ENCODE peak calls at places on chromosomes 4 and X, in six cellular contexts. R is GM13977, L is GM12865, Q is sigmoid colon, P is cardiac muscle cell, C is astrocyte of the spinal cord. O is an unnamed sample.

GRCh38 chr4:153438916-153439756 is 27.0 kb upstream of the TMEM131L start:
- DNase-seq in R (peak; percentile 45), L (peak; percentile 76), Q (no peak), P (no peak), C (no peak), O (no peak)

GRCh38 chr4:1740021-1740545 is 18.8 kb downstream of the TACC3 start:
- DNase-seq in R (no peak), L (no peak), Q (no peak), P (no peak), C (no peak), O (no peak)

GRCh38 chr4:14218641-14219040 is 591.1 kb upstream of the BOD1L1 start:
- DNase-seq in R (no peak), L (no peak), Q (no peak), P (no peak), C (no peak), O (no peak)

GRCh38 chrX:3712080-3712869 is 1.2 kb downstream of the PRKX start:
- DNase-seq in R (peak; percentile 32), L (peak; percentile 33), Q (peak; percentile 58), P (peak; percentile 18), C (peak; percentile 33), O (no peak)

GRCh38 chr4:26152051-26152450 is 168.8 kb upstream of the RBPJ start:
- DNase-seq in R (no peak), L (no peak), Q (no peak), P (no peak), C (no peak), O (no peak)

GRCh38 chr4:37441231-37442061 is 196.9 kb downstream of the NWD2 start:
- DNase-seq in R (no peak), L (no peak), Q (no peak), P (no peak), C (no peak), O (no peak)

GRCh38 chr4:145507636-145508035 is 26.0 kb downstream of the SMAD1 start:
- DNase-seq in R (no peak), L (no peak), Q (no peak), P (no peak), C (peak; percentile 30), O (no peak)

GRCh38 chr4:182929296-182929695 is 12.1 kb upstream of the DCTD start:
- DNase-seq in R (no peak), L (no peak), Q (no peak), P (no peak), C (peak; percentile 73), O (no peak)

GRCh38 chrX:115038406-115038805 is 21.0 kb upstream of the IL13RA2 start:
- DNase-seq in R (no peak), L (no peak), Q (no peak), P (no peak), C (no peak), O (no peak)

GRCh38 chr4:95540227-95540626 is 8.5 kb downstream of the UNC5C start:
- DNase-seq in R (no peak), L (no peak), Q (no peak), P (peak; percentile 38), C (no peak), O (no peak)

GRCh38 chr4:153634737-153635353 is 49.2 kb upstream of the TLR2 start:
- DNase-seq in R (no peak), L (no peak), Q (no peak), P (peak; percentile 48), C (peak; percentile 39), O (no peak)

GRCh38 chrX:114924846-114925245 is 92.6 kb downstream of the IL13RA2 start:
- DNase-seq in R (no peak), L (no peak), Q (no peak), P (peak; percentile 54), C (peak; percentile 38), O (no peak)

GRCh38 chr4:139576219-139576618 is 20.2 kb upstream of the SETD7 start:
- DNase-seq in R (no peak), L (no peak), Q (no peak), P (peak; percentile 68), C (peak; percentile 58), O (no peak)

GRCh38 chrX:115214151-115214550 is 19.7 kb downstream of the LRCH2 start:
- DNase-seq in R (no peak), L (no peak), Q (no peak), P (no peak), C (no peak), O (no peak)

GRCh38 chr4:139641218-139641617 is 24.4 kb upstream of the MGST2 start:
- DNase-seq in R (no peak), L (no peak), Q (no peak), P (no peak), C (no peak), O (no peak)

GRCh38 chrX:81489987-81490386 is 288.1 kb downstream of the SH3BGRL start:
- DNase-seq in R (no peak), L (no peak), Q (no peak), P (peak; percentile 0), C (no peak), O (no peak)

GRCh38 chrX:12866451-12867377 is at the start of gene TLR7:
- DNase-seq in R (no peak), L (peak; percentile 58), Q (no peak), P (no peak), C (no peak), O (no peak)

GRCh38 chrX:54413753-54414152 is 26.5 kb upstream of the TSR2 start:
- DNase-seq in R (no peak), L (no peak), Q (no peak), P (no peak), C (no peak), O (no peak)

DNA sequence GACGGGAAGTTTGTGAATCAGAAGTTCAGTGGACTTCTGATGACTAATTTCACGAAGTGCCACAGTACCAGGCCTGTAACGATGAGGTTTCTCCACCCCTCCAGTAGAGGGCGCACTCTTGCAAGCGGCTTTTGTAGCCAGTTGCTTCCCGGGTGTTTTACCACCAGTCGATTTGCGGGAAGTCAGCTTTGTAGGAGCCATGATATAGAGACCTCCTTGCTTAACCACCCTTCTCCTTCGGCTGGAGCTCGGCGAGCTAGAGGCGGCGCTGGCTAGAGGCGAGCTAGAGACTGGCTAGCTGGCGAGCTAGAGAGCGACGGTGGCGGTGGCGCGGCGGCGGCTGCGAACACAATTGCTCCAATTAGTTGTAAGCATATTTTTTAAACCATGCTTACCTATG is 72.0 kb downstream of the IL1RAPL1 start:
- DNase-seq in R (no peak), L (peak; percentile 3), Q (no peak), P (no peak), C (no peak), O (no peak)
- TF ChIP-seq CTCF in R (peak; percentile 40), L (peak; percentile 26), Q (no peak), P (peak; percentile 10), C (peak; percentile 33), O (no peak)

DNA sequence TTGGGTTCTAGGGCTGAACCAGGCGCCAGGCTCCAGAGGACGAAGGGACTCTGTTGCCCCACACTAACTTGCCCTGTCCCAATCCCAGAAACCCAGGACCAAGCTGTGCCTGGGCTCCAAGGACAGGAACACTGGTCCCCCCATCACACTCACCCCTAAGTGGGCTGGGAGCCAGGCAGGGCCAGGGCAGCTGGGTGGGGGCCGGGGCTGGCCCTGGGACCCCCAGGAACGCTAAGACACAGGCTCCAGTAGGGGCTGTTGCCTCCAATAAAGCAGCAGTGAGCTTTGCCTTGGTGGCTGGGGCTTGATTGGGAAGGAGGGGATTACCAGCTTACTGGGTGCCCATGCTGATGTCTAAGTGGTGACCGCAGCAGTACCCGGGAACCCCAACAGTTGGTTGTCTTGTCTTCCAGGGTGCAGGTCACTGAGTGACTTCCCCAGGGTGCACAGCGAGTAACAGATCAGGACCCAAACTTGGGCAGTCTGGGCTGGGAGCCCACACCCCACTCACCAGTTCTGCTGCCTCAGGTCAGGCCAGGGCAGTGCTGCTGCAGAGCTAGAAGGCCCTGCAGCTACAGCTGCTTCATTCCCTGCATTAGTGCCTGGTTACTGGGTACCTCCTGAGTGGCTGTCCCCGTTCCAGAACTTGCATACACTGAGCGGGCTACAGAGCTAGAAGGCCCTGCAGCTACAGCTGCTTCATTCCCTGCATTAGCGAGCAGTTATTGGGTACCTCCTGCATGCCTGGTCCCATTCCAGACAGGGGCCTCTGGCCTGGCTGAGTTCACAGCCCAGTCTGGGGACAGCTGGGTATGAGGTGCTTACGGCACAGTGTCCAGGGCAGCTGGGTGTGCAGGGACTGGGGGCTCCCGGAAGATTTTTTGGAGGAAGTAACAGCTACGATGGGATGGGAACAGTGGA is 9.4 kb upstream of the ADD1 start:
- DNase-seq in R (peak; percentile 13), L (no peak), Q (peak; percentile 56), P (no peak), C (no peak), O (no peak)
- TF ChIP-seq CTCF in R (no peak), L (no peak), Q (no peak), P (no peak), C (no peak), O (no peak)

DNA sequence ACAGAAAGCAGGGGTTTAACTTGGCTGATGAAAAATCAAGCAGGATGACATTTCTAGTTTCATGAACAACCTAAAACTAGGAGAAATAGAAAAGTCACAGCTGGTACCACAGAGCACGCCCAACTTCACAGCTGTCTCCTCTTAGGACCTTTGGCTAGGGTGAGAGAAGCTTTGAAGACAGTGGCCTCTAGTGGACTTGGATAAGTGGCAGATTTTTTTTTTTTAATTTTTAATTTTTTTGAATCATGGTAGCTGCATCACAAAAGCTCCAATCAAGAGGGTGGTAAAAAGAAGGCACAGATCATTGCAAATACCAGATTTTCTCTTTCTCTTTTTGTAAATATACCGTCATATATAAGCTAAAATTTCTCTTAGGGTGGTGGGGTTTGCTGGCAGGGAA is 20.2 kb upstream of the MAP3K15 start:
- DNase-seq in R (no peak), L (no peak), Q (no peak), P (peak; percentile 23), C (peak; percentile 8), O (no peak)
- TF ChIP-seq CTCF in R (no peak), L (no peak), Q (no peak), P (peak; percentile 41), C (peak; percentile 34), O (peak; percentile 11)

DNA sequence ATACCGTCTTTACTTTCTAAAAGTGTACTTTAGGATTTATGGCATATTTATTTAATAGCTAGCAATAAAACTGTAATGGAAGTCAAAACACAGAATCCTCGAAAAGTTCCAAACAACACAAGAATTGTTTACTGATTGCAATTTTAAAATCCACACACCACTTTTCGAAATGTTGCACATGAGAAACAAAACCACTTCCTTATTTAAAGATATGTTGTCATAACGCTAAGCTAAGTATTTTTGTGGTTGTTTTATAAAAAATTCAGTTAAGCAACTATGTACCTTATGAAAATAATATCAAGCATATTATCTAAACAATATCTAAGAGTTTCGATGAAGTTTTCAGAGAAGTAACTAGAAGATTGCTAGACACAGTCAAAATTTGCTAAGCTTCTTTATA is 339 bp downstream of the TMPRSS11D start:
- DNase-seq in R (no peak), L (no peak), Q (no peak), P (no peak), C (no peak), O (no peak)
- TF ChIP-seq CTCF in R (no peak), L (no peak), Q (no peak), P (no peak), C (no peak), O (no peak)

GRCh38 chr4:143025111-143025704 is 159.5 kb upstream of the USP38 start:
- DNase-seq in R (no peak), L (peak; percentile 44), Q (no peak), P (peak; percentile 10), C (peak; percentile 65), O (no peak)
- TF ChIP-seq CTCF in R (peak; percentile 36), L (peak; percentile 49), Q (peak; percentile 43), P (peak; percentile 15), C (peak; percentile 29), O (peak; percentile 35)

O was measured in D721Med.